ENCODE peak calls at places on chromosomes 11 and 22, in seven cellular contexts. T is neural progenitor cell, P is GM23248, L is GM23338, G is MM.1S, S is PC-3, Y is SK-N-SH. M is an unnamed sample.

GRCh38 chr22:24728790-24729637 is 45.5 kb downstream of the PIWIL3 start:
- DNase-seq in P (no peak), Y (peak), G (no peak), T (peak), S (no peak), L (peak), M (no peak)

GRCh38 chr11:114281388-114281956 is 14.7 kb upstream of the NNMT start:
- DNase-seq in G (no peak), P (no peak), S (peak), L (no peak), T (no peak), Y (no peak), M (no peak)

GRCh38 chr22:50626856-50627451 is 998 bp downstream of the ARSA start:
- DNase-seq in P (no peak), Y (peak), T (no peak), L (no peak), S (no peak), G (no peak), M (no peak)

GRCh38 chr11:73034777-73035176 is 107.3 kb downstream of the FCHSD2 start:
- DNase-seq in S (peak), T (no peak), G (no peak), L (no peak), Y (no peak), P (no peak), M (no peak)

GRCh38 chr22:38317237-38317994 is at the start of gene CSNK1E:
- DNase-seq in T (peak), G (peak), P (peak), L (peak), S (peak), Y (peak), M (no peak)

GRCh38 chr11:68373810-68374501 is 61.6 kb downstream of the LRP5 start:
- DNase-seq in S (no peak), T (peak), L (no peak), P (peak), G (no peak), Y (peak), M (no peak)

GRCh38 chr22:33519140-33519973 is 400.9 kb downstream of the LARGE1 start:
- DNase-seq in P (peak), S (peak), Y (peak), G (peak), T (peak), L (peak), M (no peak)

GRCh38 chr11:133827556-133827955 is 17.8 kb downstream of the SPATA19 start:
- DNase-seq in G (no peak), S (no peak), P (no peak), T (no peak), Y (no peak), L (no peak), M (no peak)

GRCh38 chr11:111977141-111978027 is 40.2 kb downstream of the DIXDC1 start:
- DNase-seq in P (peak), S (peak), L (peak), T (peak), Y (peak), G (no peak), M (no peak)

GRCh38 chr11:8332196-8332595 is 68.5 kb upstream of the LMO1 start:
- DNase-seq in L (no peak), G (no peak), P (no peak), Y (no peak), S (no peak), T (no peak), M (no peak)

DNA sequence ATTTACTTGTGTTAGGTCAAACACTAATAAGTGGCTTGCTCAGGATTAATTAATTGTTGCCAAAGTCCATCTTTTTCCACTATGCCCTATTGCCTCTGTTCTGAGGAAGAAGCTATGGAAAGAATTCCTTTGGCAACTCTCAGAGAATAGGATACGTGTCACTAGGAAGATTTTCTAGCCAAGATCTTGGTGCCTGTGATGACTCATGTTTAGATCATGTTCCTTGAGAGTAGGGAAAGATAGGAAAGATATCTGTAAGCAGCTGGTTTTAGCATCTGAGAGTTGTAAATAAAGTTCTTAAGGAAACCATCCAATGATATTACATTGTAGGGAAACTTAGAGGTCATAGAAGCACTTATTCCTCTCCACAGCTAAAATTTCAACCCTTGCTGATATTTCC is 15.7 kb downstream of the SLN start:
- DNase-seq in L (no peak), S (peak), P (peak), G (no peak), T (no peak), Y (no peak), M (peak)
- TF ChIP-seq EZH2phosphoT487 in L (no peak), S (no peak), P (no peak), G (no peak), T (no peak), Y (no peak), M (no peak)

GRCh38 chr11:788953-789940 is 643 bp downstream of the CEND1 start:
- DNase-seq in Y (no peak), T (no peak), P (no peak), G (peak), L (peak), S (no peak), M (no peak)

GRCh38 chr11:789951-790350 is at the start of gene CEND1:
- DNase-seq in Y (peak), S (no peak), P (peak), L (peak), T (peak), G (peak), M (no peak)

GRCh38 chr11:792535-792821 is 2.6 kb upstream of the CEND1 start:
- DNase-seq in Y (no peak), L (no peak), G (no peak), S (no peak), P (no peak), T (no peak), M (no peak)

GRCh38 chr11:791658-792534 is 2.0 kb upstream of the CEND1 start:
- DNase-seq in P (no peak), T (no peak), G (no peak), L (no peak), S (no peak), Y (no peak), M (no peak)

DNA sequence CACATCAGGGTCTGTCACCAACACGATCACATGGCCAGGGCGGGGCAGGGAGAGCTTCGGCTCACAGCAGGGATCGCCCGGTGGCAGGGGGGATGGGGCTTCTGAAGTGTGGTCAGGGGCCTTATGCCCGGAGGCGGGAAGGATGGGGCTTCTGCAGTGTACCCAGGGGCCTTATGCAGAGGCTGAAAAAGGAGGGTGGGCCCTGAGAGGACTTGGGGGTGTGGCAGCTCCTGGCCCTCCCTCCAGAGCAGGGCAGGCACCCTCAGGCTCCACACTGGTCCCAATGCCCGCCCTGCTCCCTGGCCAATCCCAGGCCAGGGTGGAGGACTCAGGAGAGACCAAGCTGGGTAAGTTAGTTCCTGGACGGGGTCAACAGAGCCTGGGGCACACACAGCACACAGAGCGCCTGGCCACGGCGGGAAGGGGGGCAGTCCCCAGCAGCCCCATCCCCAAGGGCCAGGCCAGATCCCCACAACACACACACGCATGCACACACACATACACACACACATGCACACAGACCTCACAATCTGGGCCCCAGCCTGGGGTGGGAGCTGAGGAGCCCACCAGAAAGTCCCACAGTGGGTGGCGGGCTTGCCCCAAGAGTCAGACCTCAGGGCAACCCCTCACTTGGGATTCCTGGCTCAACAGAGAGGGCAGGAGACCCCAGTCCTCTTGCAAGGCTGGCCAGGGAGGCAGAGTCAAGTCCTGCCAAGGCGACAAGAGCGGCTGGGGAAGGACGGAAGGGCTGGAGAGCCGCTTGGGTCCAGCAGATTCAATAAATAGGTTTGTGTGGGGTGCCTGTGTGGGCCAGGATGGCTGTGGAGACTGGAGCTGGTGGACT is 1.1 kb upstream of the CEND1 start:
- DNase-seq in P (peak), Y (peak), L (peak), G (no peak), T (peak), S (no peak), M (no peak)
- TF ChIP-seq EZH2phosphoT487 in P (no peak), Y (no peak), L (no peak), G (no peak), T (no peak), S (no peak), M (no peak)

GRCh38 chr11:84498016-84498415 is 1129.1 kb downstream of the DLG2 start:
- DNase-seq in G (no peak), P (peak), L (no peak), S (no peak), Y (no peak), T (no peak), M (no peak)
- TF ChIP-seq EZH2phosphoT487 in G (no peak), P (no peak), L (no peak), S (no peak), Y (no peak), T (no peak), M (no peak)

GRCh38 chr22:48575567-48576332 is 1251.9 kb downstream of the BRD1 start:
- DNase-seq in L (no peak), S (no peak), G (no peak), P (no peak), T (peak), Y (peak), M (no peak)

GRCh38 chr22:48577014-48577690 is 1250.5 kb downstream of the BRD1 start:
- DNase-seq in P (no peak), G (no peak), L (no peak), S (no peak), T (peak), Y (no peak), M (no peak)

GRCh38 chr22:48574776-48575566 is 1252.7 kb downstream of the BRD1 start:
- DNase-seq in G (peak), S (no peak), Y (peak), T (peak), L (peak), P (peak), M (no peak)

GRCh38 chr22:48577691-48578090 is 1250.0 kb downstream of the BRD1 start:
- DNase-seq in G (no peak), Y (no peak), P (no peak), T (no peak), L (no peak), S (no peak), M (no peak)

GRCh38 chr22:48576333-48577013 is 1251.2 kb downstream of the BRD1 start:
- DNase-seq in G (no peak), Y (peak), L (peak), P (peak), T (peak), S (no peak), M (no peak)
- TF ChIP-seq EZH2phosphoT487 in G (no peak), Y (no peak), L (no peak), P (peak), T (no peak), S (no peak), M (no peak)

DNA sequence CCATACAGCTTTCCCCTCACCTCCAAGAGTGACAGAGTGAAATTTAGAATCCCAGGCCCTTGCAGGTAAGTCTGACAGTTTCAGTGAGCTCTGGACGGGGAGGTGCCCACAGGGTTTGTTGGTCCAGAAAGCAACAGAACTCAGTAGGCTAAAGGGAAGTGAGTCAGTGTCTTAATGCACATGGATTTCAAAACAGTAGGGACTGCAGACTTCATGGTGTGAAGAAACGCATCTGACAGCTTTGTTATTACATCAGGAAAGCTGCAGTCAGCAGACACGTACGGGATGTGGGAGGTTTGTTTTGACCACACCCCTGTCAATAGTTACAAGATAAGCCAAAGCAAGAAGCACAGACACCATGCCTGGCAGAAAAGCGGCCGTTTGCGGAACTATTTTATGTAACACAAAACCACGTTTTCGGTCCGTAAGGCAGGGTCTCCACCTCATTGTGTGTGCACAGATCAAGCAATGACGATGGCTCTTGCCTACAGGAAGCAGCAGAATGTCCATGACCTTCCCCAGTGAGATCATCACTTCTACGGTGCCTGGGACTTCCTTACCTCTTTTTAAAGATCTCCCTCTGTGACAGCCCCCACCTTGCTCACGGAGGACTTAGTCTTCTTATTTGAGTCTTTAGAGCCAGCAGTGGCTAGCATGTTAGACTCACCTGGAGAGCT is 58.1 kb upstream of the FTH1 start:
- DNase-seq in T (no peak), G (peak), P (peak), L (no peak), Y (no peak), S (peak), M (peak)
- TF ChIP-seq EZH2phosphoT487 in T (no peak), G (no peak), P (no peak), L (no peak), Y (no peak), S (no peak), M (no peak)

GRCh38 chr11:29645373-29645772 is 371.5 kb downstream of the KCNA4 start:
- DNase-seq in G (no peak), S (no peak), Y (no peak), P (no peak), L (no peak), T (no peak), M (no peak)
- TF ChIP-seq EZH2phosphoT487 in G (no peak), S (no peak), Y (no peak), P (no peak), L (no peak), T (no peak), M (no peak)

GRCh38 chr11:13902456-13902855 is 60.1 kb upstream of the SPON1 start:
- DNase-seq in T (no peak), S (no peak), L (no peak), Y (no peak), P (no peak), G (no peak), M (no peak)
- TF ChIP-seq EZH2phosphoT487 in T (no peak), S (no peak), L (no peak), Y (no peak), P (no peak), G (no peak), M (no peak)

M was measured in HCT116.